ENCODE peak calls at places on chromosomes 6 and 20, in six cellular contexts. G is neural progenitor cell, P is GM23248, W is MM.1S, Q is SK-N-SH, S is PC-3. D is an unnamed sample.

GRCh38 chr6:44254957-44255808 is 2.1 kb downstream of the SLC35B2 start:
- DNase-seq in Q (no peak), P (no peak), G (no peak), S (peak), W (peak), D (no peak)

GRCh38 chr6:121660277-121660676 is 224.8 kb downstream of the GJA1 start:
- DNase-seq in G (no peak), Q (no peak), P (no peak), S (no peak), W (no peak), D (no peak)

GRCh38 chr6:106324726-106325335 is 729 bp downstream of the ATG5 start:
- DNase-seq in W (no peak), Q (no peak), S (peak), P (peak), G (no peak), D (no peak)

GRCh38 chr6:17473554-17473953 is 80.2 kb downstream of the CAP2 start:
- DNase-seq in S (no peak), W (no peak), Q (no peak), G (no peak), P (no peak), D (no peak)

GRCh38 chr6:159074120-159074684 is 29.4 kb upstream of the TAGAP start:
- DNase-seq in P (peak), W (no peak), Q (peak), G (peak), S (peak), D (peak)

GRCh38 chr20:24665196-24665595 is 195.8 kb downstream of the SYNDIG1 start:
- DNase-seq in S (no peak), P (no peak), G (no peak), W (no peak), Q (no peak), D (no peak)

GRCh38 chr20:32583581-32584045 is 1.5 kb downstream of the NOL4L start:
- DNase-seq in S (no peak), Q (no peak), W (no peak), P (no peak), G (peak), D (no peak)

GRCh38 chr6:162964703-162965140 is 236.9 kb downstream of the PACRG start:
- DNase-seq in P (peak), S (peak), W (no peak), Q (no peak), G (no peak), D (peak)

GRCh38 chr6:158715330-158716311 is 65.8 kb downstream of the SYTL3 start:
- DNase-seq in W (no peak), Q (no peak), S (no peak), P (no peak), G (no peak), D (no peak)

GRCh38 chr6:23089981-23090380 is 520.6 kb downstream of the HDGFL1 start:
- DNase-seq in P (no peak), G (no peak), Q (no peak), W (no peak), S (no peak), D (no peak)

GRCh38 chr6:2471474-2471873 is 226.1 kb upstream of the GMDS start:
- DNase-seq in W (no peak), Q (no peak), S (no peak), G (peak), P (no peak), D (no peak)

GRCh38 chr6:34391711-34392496 is 565 bp downstream of the NUDT3 start:
- DNase-seq in G (peak), S (peak), W (peak), P (peak), Q (no peak), D (no peak)

DNA sequence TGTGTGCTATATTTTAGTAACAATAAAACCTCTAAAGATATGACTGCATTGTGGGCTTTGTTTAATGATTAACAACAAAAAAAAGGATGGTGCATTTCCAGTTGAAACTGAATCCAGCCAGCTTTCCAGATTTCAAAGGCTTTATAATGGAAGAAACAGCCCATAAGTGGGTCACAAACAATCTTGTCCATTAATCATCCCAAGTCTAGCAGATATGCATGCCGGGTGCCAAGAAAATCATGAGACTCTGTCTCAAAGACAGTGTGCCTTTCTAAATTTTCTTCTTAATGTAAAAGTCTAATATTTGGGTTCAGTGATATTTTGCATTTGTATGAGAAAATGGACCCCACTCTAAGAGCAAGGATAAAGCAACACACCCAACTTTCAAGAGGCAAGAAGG is 20.6 kb upstream of the LAMP5 start:
- DNase-seq in P (no peak), S (no peak), G (no peak), Q (no peak), W (no peak), D (no peak)
- H2AFZ ChIP-seq in P (no peak), S (no peak), G (no peak), Q (no peak), W (no peak), D (no peak)

GRCh38 chr6:93786474-93787330 is 367.3 kb upstream of the EPHA7 start:
- DNase-seq in Q (no peak), G (peak), W (no peak), S (peak), P (no peak), D (no peak)

GRCh38 chr6:93784794-93785757 is 365.7 kb upstream of the EPHA7 start:
- DNase-seq in P (peak), W (no peak), S (peak), G (peak), Q (no peak), D (no peak)

GRCh38 chr6:93789532-93789931 is 370.2 kb upstream of the EPHA7 start:
- DNase-seq in P (no peak), G (no peak), W (no peak), S (no peak), Q (no peak), D (no peak)

GRCh38 chr6:93790976-93791375 is 371.6 kb upstream of the EPHA7 start:
- DNase-seq in P (peak), S (peak), W (no peak), Q (no peak), G (no peak), D (no peak)

GRCh38 chr6:93787841-93788240 is 368.5 kb upstream of the EPHA7 start:
- DNase-seq in S (peak), P (peak), G (peak), W (no peak), Q (no peak), D (no peak)
- TF ChIP-seq EZH2phosphoT487 in S (no peak), P (no peak), G (no peak), W (no peak), Q (no peak), D (no peak)

DNA sequence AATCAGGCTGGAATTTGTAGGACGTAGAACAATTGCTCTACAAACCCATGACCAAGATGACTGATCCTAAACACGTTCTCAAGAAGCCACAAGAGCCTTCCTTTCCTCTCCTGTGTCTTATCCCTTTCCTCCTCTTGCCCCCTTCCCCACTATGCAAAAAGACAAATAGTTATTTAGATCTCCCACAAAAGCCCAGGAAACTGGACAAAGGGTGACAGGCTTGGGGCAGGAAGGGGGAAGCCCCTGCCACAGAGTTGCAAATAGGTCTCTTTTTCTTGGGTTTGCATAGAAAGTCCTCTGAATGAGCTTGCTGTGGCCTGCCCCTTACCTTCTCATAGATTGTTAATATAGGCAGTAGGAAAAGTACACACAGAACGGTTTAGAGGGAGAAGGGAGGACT is 377.1 kb upstream of the BTBD3 start:
- DNase-seq in W (no peak), P (no peak), S (no peak), Q (no peak), G (no peak), D (no peak)
- H3K9ac ChIP-seq in W (no peak), P (no peak), S (no peak), Q (no peak), G (no peak), D (no peak)

DNA sequence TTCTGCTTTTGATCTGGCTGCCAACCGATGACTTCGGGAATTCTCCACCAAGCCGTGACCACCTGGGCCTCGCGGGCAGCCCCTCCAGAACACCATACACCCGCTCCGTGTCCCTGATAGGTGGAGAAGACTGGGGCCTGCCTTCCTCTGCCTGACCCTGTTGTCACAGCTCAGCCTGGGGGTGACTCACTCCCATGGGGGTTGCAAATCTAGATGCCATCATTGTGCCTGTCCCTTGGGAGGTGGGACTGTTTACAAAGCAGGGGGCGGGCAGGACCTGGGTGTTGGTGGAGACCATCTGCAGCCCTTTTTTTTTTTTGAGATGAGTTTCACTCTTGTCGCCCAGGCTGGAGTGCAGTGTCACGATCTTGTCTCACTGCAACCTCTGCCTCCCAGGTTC is 91.2 kb upstream of the PMEPA1 start:
- DNase-seq in Q (no peak), P (no peak), G (no peak), S (no peak), W (no peak), D (no peak)
- H2AFZ ChIP-seq in Q (no peak), P (no peak), G (no peak), S (no peak), W (no peak), D (no peak)